ENCODE peak calls at places on chromosomes 6 and 20, in six cellular contexts. W, N, G, Y, A and C are unnamed samples.

GRCh38 chr6:125942677-125943527 is 13.7 kb upstream of the HINT3 start:
- DNase-seq in W (no peak), N (no peak), G (no peak), Y (peak; percentile 75), A (no peak), C (no peak)

GRCh38 chr20:22446613-22447447 is 137.5 kb downstream of the FOXA2 start:
- DNase-seq in W (no peak), N (no peak), G (no peak), Y (no peak), A (no peak), C (no peak)

GRCh38 chr6:55239099-55239498 is 64.8 kb downstream of the HCRTR2 start:
- DNase-seq in W (no peak), N (no peak), G (no peak), Y (peak; percentile 16), A (no peak), C (no peak)

GRCh38 chr20:63735859-63736718 is at the start of gene LIME1:
- DNase-seq in W (no peak), N (peak; percentile 80), G (no peak), Y (no peak), A (no peak), C (peak; percentile 85)

GRCh38 chr6:111830003-111830402 is 43.2 kb downstream of the FYN start:
- DNase-seq in W (no peak), N (no peak), G (no peak), Y (no peak), A (no peak), C (no peak)

GRCh38 chr20:44017905-44018683 is 103.4 kb downstream of the TOX2 start:
- DNase-seq in W (no peak), N (no peak), G (peak; percentile 36), Y (peak; percentile 97), A (peak; percentile 30), C (no peak)

GRCh38 chr6:81612136-81612535 is 140.3 kb downstream of the TENT5A start:
- DNase-seq in W (no peak), N (no peak), G (no peak), Y (peak; percentile 29), A (no peak), C (no peak)

GRCh38 chr6:74073896-74074295 is 377.9 kb downstream of the CD109 start:
- DNase-seq in W (no peak), N (no peak), G (no peak), Y (peak; percentile 32), A (no peak), C (no peak)

GRCh38 chr20:6632187-6632586 is 135.3 kb upstream of the BMP2 start:
- DNase-seq in W (peak; percentile 27), N (no peak), G (peak; percentile 23), Y (no peak), A (no peak), C (no peak)

GRCh38 chr20:13865156-13865555 is 80.3 kb downstream of the NDUFAF5 start:
- DNase-seq in W (no peak), N (no peak), G (no peak), Y (no peak), A (no peak), C (no peak)

GRCh38 chr20:37885042-37885441 is 17.9 kb upstream of the VSTM2L start:
- DNase-seq in W (no peak), N (no peak), G (no peak), Y (no peak), A (no peak), C (no peak)

GRCh38 chr20:10219452-10219791 is 792 bp downstream of the SNAP25 start:
- DNase-seq in W (peak; percentile 62), N (peak; percentile 44), G (peak; percentile 91), Y (peak; percentile 70), A (peak; percentile 81), C (peak; percentile 59)

GRCh38 chr20:63552481-63553249 is 1.3 kb upstream of the FNDC11 start:
- DNase-seq in W (no peak), N (peak; percentile 37), G (no peak), Y (peak; percentile 18), A (no peak), C (peak; percentile 83)

GRCh38 chr20:17749979-17750721 is 50.4 kb downstream of the BANF2 start:
- DNase-seq in W (no peak), N (no peak), G (no peak), Y (peak; percentile 26), A (no peak), C (no peak)

GRCh38 chr20:33532753-33533459 is 43.0 kb downstream of the CBFA2T2 start:
- DNase-seq in W (no peak), N (no peak), G (no peak), Y (no peak), A (no peak), C (no peak)

GRCh38 chr6:8215631-8216030 is 113.3 kb upstream of the EEF1E1 start:
- DNase-seq in W (no peak), N (no peak), G (no peak), Y (peak; percentile 35), A (no peak), C (no peak)

GRCh38 chr6:146913842-146914562 is 290.2 kb upstream of the STXBP5 start:
- DNase-seq in W (no peak), N (no peak), G (peak; percentile 61), Y (peak; percentile 93), A (peak; percentile 68), C (no peak)

GRCh38 chr6:158644227-158645063 is at the start of gene DYNLT1:
- DNase-seq in W (peak; percentile 72), N (peak; percentile 83), G (peak; percentile 95), Y (peak; percentile 88), A (peak; percentile 90), C (peak; percentile 78)

GRCh38 chr20:14706555-14706954 is 369.1 kb upstream of the FLRT3 start:
- DNase-seq in W (no peak), N (no peak), G (no peak), Y (no peak), A (no peak), C (no peak)

GRCh38 chr6:133621751-133622150 is 267.2 kb upstream of the TCF21 start:
- DNase-seq in W (no peak), N (no peak), G (no peak), Y (peak; percentile 20), A (no peak), C (no peak)

GRCh38 chr20:63169731-63170130 is 46.2 kb downstream of the YTHDF1 start:
- DNase-seq in W (no peak), N (no peak), G (no peak), Y (no peak), A (no peak), C (no peak)

GRCh38 chr6:132961122-132961521 is 146.8 kb downstream of the RPS12 start:
- DNase-seq in W (no peak), N (no peak), G (no peak), Y (peak; percentile 91), A (no peak), C (no peak)

GRCh38 chr6:158849899-158850806 is 31.0 kb upstream of the EZR start:
- DNase-seq in W (no peak), N (peak; percentile 33), G (no peak), Y (peak; percentile 97), A (no peak), C (peak; percentile 85)

GRCh38 chr20:22775256-22775655 is 190.9 kb upstream of the FOXA2 start:
- DNase-seq in W (no peak), N (no peak), G (no peak), Y (no peak), A (no peak), C (no peak)

GRCh38 chr6:85418059-85418458 is 31.8 kb upstream of the NT5E start:
- DNase-seq in W (no peak), N (no peak), G (no peak), Y (peak; percentile 37), A (no peak), C (no peak)

GRCh38 chr6:137016366-137016765 is 28.4 kb downstream of the IL20RA start:
- DNase-seq in W (no peak), N (no peak), G (peak; percentile 68), Y (no peak), A (no peak), C (no peak)

GRCh38 chr20:54122189-54122588 is 51.6 kb downstream of the CYP24A1 start:
- DNase-seq in W (no peak), N (no peak), G (no peak), Y (peak; percentile 84), A (no peak), C (no peak)

GRCh38 chr6:44976677-44977405 is 351.3 kb upstream of the RUNX2 start:
- DNase-seq in W (no peak), N (no peak), G (no peak), Y (no peak), A (no peak), C (peak; percentile 67)

GRCh38 chr6:154984146-154984545 is 11.0 kb upstream of the TIAM2 start:
- DNase-seq in W (no peak), N (no peak), G (no peak), Y (no peak), A (no peak), C (no peak)
- H3K27ac ChIP-seq in W (no peak overlapping the region), N (no peak overlapping the region), G (no peak overlapping the region), Y (no peak overlapping the region), A (no peak overlapping the region), C (no peak overlapping the region)

DNA sequence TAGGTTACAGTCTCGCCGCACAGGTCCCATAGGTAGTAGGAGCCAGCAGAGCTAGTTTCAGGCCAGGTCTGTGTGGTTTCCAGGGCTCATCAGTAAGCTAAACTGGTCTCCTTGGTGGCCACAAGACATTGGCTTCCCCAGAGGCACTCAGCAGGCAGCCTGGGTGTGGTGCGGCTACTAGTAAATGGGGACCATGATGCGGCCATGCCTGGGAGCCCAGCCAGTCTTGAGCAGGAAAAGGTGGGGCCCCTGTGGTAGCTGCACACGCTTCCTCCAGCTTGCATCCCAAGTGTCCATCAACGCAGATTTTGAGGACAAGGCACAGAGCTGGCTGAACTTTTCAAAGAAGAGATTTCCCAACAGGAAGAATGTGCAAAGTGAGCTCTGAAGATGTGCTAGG is 107.5 kb upstream of the NAA20 start:
- DNase-seq in W (no peak), N (no peak), G (no peak), Y (no peak), A (no peak), C (no peak)
- H3K27ac ChIP-seq in W (no peak overlapping the region), N (no peak overlapping the region), G (no peak overlapping the region), Y (no peak overlapping the region), A (no peak overlapping the region), C (no peak overlapping the region)

GRCh38 chr6:17212541-17213371 is 68.4 kb upstream of the RBM24 start:
- DNase-seq in W (peak; percentile 29), N (no peak), G (peak; percentile 25), Y (no peak), A (no peak), C (no peak)
- H3K27ac ChIP-seq in W (no peak overlapping the region), N (no peak overlapping the region), G (peak overlapping the region; percentile 47), Y (no peak overlapping the region), A (no peak overlapping the region), C (no peak overlapping the region)

DNA sequence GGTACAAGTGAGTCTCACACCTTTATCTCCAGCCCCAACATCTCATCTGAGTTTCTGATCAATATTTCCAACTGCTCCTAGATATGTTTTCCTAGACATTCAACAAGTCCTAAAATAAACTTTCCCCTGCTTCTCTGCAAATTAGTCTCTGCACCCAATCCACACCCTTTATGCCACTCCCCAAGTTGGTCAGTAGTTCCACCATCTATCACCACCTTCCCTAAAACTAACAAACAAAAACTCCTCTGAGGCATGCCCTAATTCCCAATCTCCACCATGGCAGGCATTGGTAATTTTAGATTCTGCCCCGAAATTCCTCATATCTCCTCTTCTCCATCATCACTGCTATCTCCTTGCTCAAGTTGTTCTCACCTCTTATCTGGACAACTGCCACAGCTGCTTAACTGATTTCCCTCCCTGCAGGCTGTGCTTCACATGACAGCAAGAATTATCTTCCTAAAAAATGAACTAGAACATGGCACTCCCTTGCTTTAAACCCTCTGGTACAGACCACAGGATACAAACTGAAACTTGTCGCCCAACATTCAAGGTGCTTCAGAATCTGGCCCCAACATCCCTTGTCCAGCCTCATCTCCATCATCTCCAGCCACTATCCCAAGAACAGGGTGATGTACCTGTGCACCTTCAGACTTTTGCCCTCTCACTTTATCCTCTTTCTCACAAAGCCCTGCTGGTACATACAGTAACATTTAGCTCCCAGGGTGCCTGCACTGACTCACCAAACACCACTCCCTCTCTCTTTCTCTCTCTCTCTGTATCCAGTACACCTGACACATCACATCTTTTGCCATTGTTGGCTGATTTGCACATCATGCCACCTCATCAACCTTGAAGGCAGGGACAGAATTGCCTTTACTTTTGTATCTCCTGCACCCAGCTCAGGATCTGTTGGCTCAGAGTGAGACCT is 55.5 kb downstream of the ZHX3 start:
- DNase-seq in W (no peak), N (no peak), G (no peak), Y (peak; percentile 15), A (no peak), C (no peak)
- H3K27ac ChIP-seq in W (no peak overlapping the region), N (no peak overlapping the region), G (no peak overlapping the region), Y (no peak overlapping the region), A (no peak overlapping the region), C (no peak overlapping the region)